ENCODE peak calls at places on chromosomes 11 and 22, in ten cellular contexts. G is cardiac fibroblast, X is heart left ventricle, I is pancreas, Z is AG04450, A is GM10248, H is astrocyte of the spinal cord, J is colonic mucosa, P is left ventricle myocardium inferior, C is mesothelial cell of epicardium. S is an unnamed sample.

GRCh38 chr11:71080239-71081097 is 171.9 kb downstream of the SHANK2 start:
- DNase-seq in G (peak; percentile 73), X (no peak), I (peak; percentile 39), Z (peak; percentile 2), A (peak; percentile 63), H (peak; percentile 58), J (peak; percentile 81), P (peak; percentile 22), C (no peak), S (no peak)

GRCh38 chr22:19117111-19117512 is 5.1 kb downstream of the DGCR2 start:
- DNase-seq in G (no peak), X (no peak), I (peak; percentile 53), Z (no peak), A (no peak), H (no peak), J (peak; percentile 74), P (no peak), C (no peak), S (no peak)

GRCh38 chr11:16773981-16774710 is 35.7 kb downstream of the C11orf58 start:
- DNase-seq in G (no peak), X (no peak), I (no peak), Z (no peak), A (no peak), H (no peak), J (no peak), P (no peak), C (no peak), S (no peak)

GRCh38 chr11:65585396-65586246 is 9.8 kb downstream of the EHBP1L1 start:
- DNase-seq in G (no peak), X (no peak), I (no peak), Z (no peak), A (no peak), H (no peak), J (no peak), P (no peak), C (no peak), S (no peak)

GRCh38 chr11:104912102-104912501 is 13.8 kb upstream of the CASP12 start:
- DNase-seq in G (no peak), X (no peak), I (no peak), Z (no peak), A (no peak), H (no peak), J (no peak), P (no peak), C (no peak), S (no peak)

GRCh38 chr11:6646631-6647281 is 8.9 kb downstream of the DCHS1 start:
- DNase-seq in G (peak; percentile 54), X (peak; percentile 71), I (no peak), Z (no peak), A (peak; percentile 81), H (peak; percentile 29), J (peak; percentile 40), P (peak; percentile 60), C (no peak), S (peak; percentile 35)

GRCh38 chr22:50267591-50268390 is 2.4 kb downstream of the MAPK11 start:
- DNase-seq in G (peak; percentile 55), X (peak; percentile 61), I (peak; percentile 74), Z (no peak), A (peak; percentile 78), H (peak; percentile 38), J (peak; percentile 73), P (peak; percentile 64), C (no peak), S (no peak)

GRCh38 chr11:35012467-35013191 is 96.2 kb downstream of the PDHX start:
- DNase-seq in G (no peak), X (no peak), I (no peak), Z (no peak), A (peak; percentile 45), H (no peak), J (no peak), P (no peak), C (no peak), S (no peak)

GRCh38 chr22:48441553-48441850 is 1386.2 kb downstream of the BRD1 start:
- DNase-seq in G (no peak), X (no peak), I (no peak), Z (no peak), A (no peak), H (no peak), J (no peak), P (no peak), C (no peak), S (no peak)

GRCh38 chr11:102791271-102792036 is 6.5 kb downstream of the MMP1 start:
- DNase-seq in G (no peak), X (no peak), I (no peak), Z (no peak), A (no peak), H (no peak), J (no peak), P (no peak), C (no peak), S (no peak)

GRCh38 chr11:116930177-116930576 is 92.8 kb upstream of the APOA1 start:
- DNase-seq in G (peak; percentile 28), X (peak; percentile 21), I (no peak), Z (no peak), A (peak; percentile 20), H (peak; percentile 49), J (peak; percentile 26), P (no peak), C (no peak), S (no peak)

GRCh38 chr22:31173386-31174145 is 13.6 kb downstream of the RNF185 start:
- DNase-seq in G (peak; percentile 93), X (no peak), I (no peak), Z (peak; percentile 65), A (no peak), H (peak; percentile 83), J (no peak), P (no peak), C (no peak), S (no peak)

GRCh38 chr22:27682438-27682837 is 119.1 kb downstream of the MN1 start:
- DNase-seq in G (no peak), X (no peak), I (no peak), Z (no peak), A (no peak), H (no peak), J (no peak), P (no peak), C (no peak), S (no peak)
- TF ChIP-seq CTCF in G (peak; percentile 13), X (no peak), I (no peak), Z (peak; percentile 21), A (no peak), H (peak; percentile 32), J (no peak), P (peak; percentile 36), C (no peak), S (no peak)

GRCh38 chr22:25939384-25939783 is 197.4 kb downstream of the MYO18B start:
- DNase-seq in G (no peak), X (no peak), I (no peak), Z (no peak), A (no peak), H (no peak), J (no peak), P (no peak), C (no peak), S (no peak)
- TF ChIP-seq CTCF in G (no peak), X (no peak), I (no peak), Z (no peak), A (no peak), H (no peak), J (no peak), P (no peak), C (no peak), S (no peak)

GRCh38 chr11:44927174-44927661 is 23.5 kb downstream of the TP53I11 start:
- DNase-seq in G (peak; percentile 78), X (peak; percentile 62), I (peak; percentile 57), Z (peak; percentile 39), A (peak; percentile 73), H (peak; percentile 58), J (peak; percentile 77), P (peak; percentile 61), C (peak; percentile 66), S (peak; percentile 59)
- TF ChIP-seq CTCF in G (peak; percentile 91), X (peak; percentile 84), I (peak; percentile 92), Z (peak; percentile 86), A (peak; percentile 76), H (peak; percentile 91), J (peak; percentile 84), P (peak; percentile 86), C (peak; percentile 95), S (peak; percentile 38)

GRCh38 chr11:77200351-77200750 is 72.3 kb downstream of the MYO7A start:
- DNase-seq in G (no peak), X (no peak), I (no peak), Z (no peak), A (no peak), H (no peak), J (no peak), P (no peak), C (no peak), S (no peak)

GRCh38 chr11:77197626-77198320 is 69.7 kb downstream of the MYO7A start:
- DNase-seq in G (no peak), X (no peak), I (no peak), Z (no peak), A (no peak), H (no peak), J (no peak), P (no peak), C (peak; percentile 12), S (no peak)

GRCh38 chr11:77196961-77197360 is 68.9 kb downstream of the MYO7A start:
- DNase-seq in G (no peak), X (no peak), I (no peak), Z (no peak), A (no peak), H (no peak), J (no peak), P (no peak), C (no peak), S (no peak)

GRCh38 chr11:77199346-77199745 is 71.3 kb downstream of the MYO7A start:
- DNase-seq in G (no peak), X (no peak), I (no peak), Z (no peak), A (no peak), H (no peak), J (no peak), P (no peak), C (peak; percentile 3), S (peak; percentile 3)

DNA sequence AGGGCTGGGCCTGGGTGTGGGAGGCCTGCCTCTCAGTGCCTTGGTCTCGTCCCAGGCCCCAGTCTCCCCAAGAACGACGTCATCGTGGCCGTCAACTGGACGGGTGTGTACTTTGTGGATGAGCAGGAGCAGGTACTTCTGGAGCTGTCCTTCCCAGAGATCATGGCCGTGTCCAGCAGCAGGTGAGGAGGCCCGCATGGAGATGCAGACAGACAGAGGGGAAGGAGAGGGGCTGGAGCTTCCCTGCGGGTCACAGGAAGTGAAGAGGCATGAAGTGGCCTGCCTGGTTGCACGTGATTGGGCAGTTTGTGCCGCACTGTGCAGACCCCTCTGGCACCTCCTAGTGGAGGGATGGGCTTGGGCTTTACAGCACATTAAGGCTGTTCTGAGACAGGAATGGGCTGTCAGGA is 70.4 kb downstream of the MYO7A start:
- DNase-seq in G (peak; percentile 9), X (no peak), I (no peak), Z (no peak), A (no peak), H (no peak), J (no peak), P (no peak), C (peak; percentile 12), S (peak; percentile 13)
- TF ChIP-seq CTCF in G (peak; percentile 35), X (no peak), I (no peak), Z (peak; percentile 44), A (peak; percentile 20), H (peak; percentile 44), J (no peak), P (no peak), C (peak; percentile 32), S (no peak)

DNA sequence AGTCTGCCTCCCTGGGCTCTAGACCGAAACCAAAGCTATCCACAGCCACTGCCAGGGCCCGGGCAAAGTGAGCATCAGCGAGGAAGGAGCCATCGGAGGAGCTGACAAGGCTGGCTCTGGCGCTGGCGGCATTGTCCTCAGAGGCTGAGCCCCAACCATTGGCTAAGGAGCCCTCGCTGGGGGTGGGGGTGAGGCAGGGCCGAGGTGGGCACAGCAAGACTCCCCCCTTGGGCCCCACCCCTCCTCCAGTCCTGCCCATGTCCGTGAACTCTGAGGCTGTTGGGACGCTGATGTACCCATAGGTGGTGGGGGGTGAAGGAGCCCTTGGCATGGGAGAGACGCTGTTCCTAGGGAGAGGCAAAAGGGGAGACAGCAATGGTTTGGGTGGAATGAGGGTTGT is 11.2 kb downstream of the ROBO4 start:
- DNase-seq in G (no peak), X (peak; percentile 9), I (no peak), Z (no peak), A (no peak), H (no peak), J (no peak), P (no peak), C (no peak), S (no peak)
- TF ChIP-seq CTCF in G (no peak), X (no peak), I (no peak), Z (no peak), A (no peak), H (no peak), J (no peak), P (no peak), C (no peak), S (no peak)

S was measured in activated B cell treated with CpG ODN at 0.5 μM for 24 hours.